ENCODE peak calls at places on chromosome 12, in eight cellular contexts. E is colonic mucosa, C is ascending aorta, Z is Daoy, A is psoas muscle, N is adrenal gland, G is immature natural killer cell, W is GM20000. P is an unnamed sample.

GRCh38 chr12:121784460-121784859 is 9.0 kb downstream of the RHOF start:
- DNase-seq in E (no peak), C (no peak), Z (peak), A (no peak), N (peak), G (no peak), W (no peak), P (no peak)

GRCh38 chr12:91144053-91144452 is 32.8 kb upstream of the LUM start:
- DNase-seq in E (no peak), C (no peak), Z (no peak), A (no peak), N (no peak), G (no peak), W (no peak), P (no peak)

GRCh38 chr12:22409071-22409951 is 74.8 kb upstream of the ST8SIA1 start:
- DNase-seq in E (no peak), C (no peak), Z (no peak), A (no peak), N (no peak), G (peak), W (peak), P (no peak)

GRCh38 chr12:119302334-119303132 is 32.0 kb upstream of the CCDC60 start:
- DNase-seq in E (no peak), C (no peak), Z (no peak), A (no peak), N (no peak), G (no peak), W (no peak), P (no peak)

GRCh38 chr12:79983969-79984629 is 49.2 kb upstream of the PPP1R12A start:
- DNase-seq in E (no peak), C (no peak), Z (peak), A (no peak), N (no peak), G (no peak), W (no peak), P (no peak)

GRCh38 chr12:109589691-109590245 is 16.2 kb downstream of the MVK start:
- DNase-seq in E (no peak), C (no peak), Z (no peak), A (no peak), N (no peak), G (no peak), W (no peak), P (no peak)

GRCh38 chr12:71130670-71131069 is 27.1 kb downstream of the TSPAN8 start:
- DNase-seq in E (no peak), C (no peak), Z (no peak), A (no peak), N (no peak), G (no peak), W (no peak), P (no peak)

GRCh38 chr12:69415471-69416275 is 54.5 kb upstream of the FRS2 start:
- DNase-seq in E (peak), C (no peak), Z (peak), A (peak), N (peak), G (no peak), W (peak), P (peak)

GRCh38 chr12:130044991-130045621 is 117.2 kb upstream of the FZD10 start:
- DNase-seq in E (no peak), C (no peak), Z (peak), A (no peak), N (no peak), G (no peak), W (no peak), P (no peak)

GRCh38 chr12:106248849-106249371 is 1.1 kb upstream of the CKAP4 start:
- DNase-seq in E (peak), C (no peak), Z (peak), A (no peak), N (peak), G (no peak), W (peak), P (no peak)

GRCh38 chr12:57103856-57104255 is 7.3 kb downstream of the STAT6 start:
- DNase-seq in E (no peak), C (no peak), Z (no peak), A (no peak), N (no peak), G (no peak), W (no peak), P (no peak)

GRCh38 chr12:132205271-132206092 is 61.2 kb downstream of the NOC4L start:
- DNase-seq in E (no peak), C (no peak), Z (no peak), A (no peak), N (no peak), G (no peak), W (peak), P (no peak)

GRCh38 chr12:79008591-79008990 is 144.0 kb downstream of the SYT1 start:
- DNase-seq in E (no peak), C (no peak), Z (no peak), A (no peak), N (no peak), G (no peak), W (no peak), P (no peak)

GRCh38 chr12:70365648-70366518 is at the start of gene KCNMB4:
- DNase-seq in E (peak), C (no peak), Z (peak), A (peak), N (peak), G (peak), W (peak), P (peak)

GRCh38 chr12:109827566-109828550 is 5.3 kb downstream of the TRPV4 start:
- DNase-seq in E (peak), C (peak), Z (peak), A (peak), N (peak), G (no peak), W (no peak), P (peak)

GRCh38 chr12:96368233-96368632 is 32.0 kb downstream of the CDK17 start:
- DNase-seq in E (no peak), C (no peak), Z (no peak), A (no peak), N (peak), G (no peak), W (no peak), P (no peak)

GRCh38 chr12:119711693-119712092 is 43.8 kb downstream of the PRKAB1 start:
- DNase-seq in E (no peak), C (no peak), Z (no peak), A (no peak), N (no peak), G (no peak), W (no peak), P (no peak)

GRCh38 chr12:115752913-115753726 is 524.4 kb downstream of the MED13L start:
- DNase-seq in E (peak), C (no peak), Z (peak), A (no peak), N (peak), G (no peak), W (peak), P (peak)

GRCh38 chr12:68587448-68587873 is 23.2 kb upstream of the RAP1B start:
- DNase-seq in E (no peak), C (no peak), Z (no peak), A (no peak), N (no peak), G (peak), W (peak), P (no peak)

GRCh38 chr12:50545213-50545612 is 40.4 kb downstream of the DIP2B start:
- DNase-seq in E (no peak), C (no peak), Z (no peak), A (no peak), N (no peak), G (no peak), W (no peak), P (no peak)

GRCh38 chr12:21656931-21657335 is 709 bp downstream of the LDHB start:
- DNase-seq in E (peak), C (no peak), Z (peak), A (no peak), N (peak), G (peak), W (peak), P (peak)

GRCh38 chr12:88715673-88716072 is 135.4 kb upstream of the KITLG start:
- DNase-seq in E (no peak), C (no peak), Z (no peak), A (no peak), N (no peak), G (no peak), W (no peak), P (no peak)

GRCh38 chr12:106342397-106343212 is 14.9 kb upstream of the POLR3B start:
- DNase-seq in E (peak), C (no peak), Z (peak), A (peak), N (peak), G (no peak), W (no peak), P (peak)

GRCh38 chr12:40921563-40922163 is 229.4 kb downstream of the CNTN1 start:
- DNase-seq in E (no peak), C (no peak), Z (no peak), A (no peak), N (no peak), G (no peak), W (peak), P (no peak)

GRCh38 chr12:63103489-63104131 is 47.4 kb downstream of the AVPR1A start:
- DNase-seq in E (no peak), C (no peak), Z (peak), A (no peak), N (no peak), G (no peak), W (peak), P (no peak)

GRCh38 chr12:132754555-132754954 is 7.1 kb downstream of the ANKLE2 start:
- DNase-seq in E (no peak), C (no peak), Z (no peak), A (no peak), N (no peak), G (no peak), W (no peak), P (no peak)

GRCh38 chr12:66290716-66291200 is 11.5 kb upstream of the HELB start:
- DNase-seq in E (no peak), C (no peak), Z (no peak), A (no peak), N (no peak), G (no peak), W (no peak), P (no peak)

GRCh38 chr12:120235369-120236123 is 30.0 kb downstream of the PXN start:
- DNase-seq in E (no peak), C (no peak), Z (no peak), A (no peak), N (no peak), G (peak), W (no peak), P (no peak)

GRCh38 chr12:45377815-45378214 is 161.9 kb downstream of the ANO6 start:
- DNase-seq in E (no peak), C (no peak), Z (no peak), A (no peak), N (no peak), G (no peak), W (no peak), P (no peak)

GRCh38 chr12:26878661-26879119 is 45.7 kb upstream of the ITPR2 start:
- DNase-seq in E (peak), C (no peak), Z (no peak), A (peak), N (peak), G (no peak), W (peak), P (peak)

GRCh38 chr12:92234533-92234932 is 88.9 kb upstream of the BTG1 start:
- DNase-seq in E (no peak), C (no peak), Z (no peak), A (no peak), N (no peak), G (no peak), W (no peak), P (no peak)

GRCh38 chr12:124238886-124239285 is 56.0 kb upstream of the RFLNA start:
- DNase-seq in E (peak), C (no peak), Z (no peak), A (no peak), N (no peak), G (no peak), W (no peak), P (no peak)

GRCh38 chr12:57027011-57027804 is 10.9 kb upstream of the TAC3 start:
- DNase-seq in E (no peak), C (no peak), Z (no peak), A (no peak), N (no peak), G (no peak), W (no peak), P (no peak)

P was measured in left cardiac atrium.